ENCODE peak calls at places on chromosomes 1 and 21, in five cellular contexts. One of them, this sample, is unnamed.

GRCh38 chr21:33206771-33207290 is 22.9 kb upstream of the IFNAR2 start:
- DNase-seq in K562: no peak
- DNase-seq in stomach: no peak
- DNase-seq in A549: no peak
- DNase-seq in ovary: no peak
- DNase-seq in this sample: no peak

GRCh38 chr1:202698276-202698675 is 12.0 kb downstream of the SYT2 start:
- DNase-seq in K562: no peak
- DNase-seq in stomach: no peak
- DNase-seq in A549: no peak
- DNase-seq in ovary: no peak
- DNase-seq in this sample: no peak

GRCh38 chr1:246526380-246526779 is 19.3 kb upstream of the SMYD3 start:
- DNase-seq in K562: no peak
- DNase-seq in stomach: no peak
- DNase-seq in A549: no peak
- DNase-seq in ovary: no peak
- DNase-seq in this sample: no peak

GRCh38 chr1:43861985-43862735 is 71.4 kb upstream of the ARTN start:
- DNase-seq in K562: no peak
- DNase-seq in stomach: no peak
- DNase-seq in A549: no peak
- DNase-seq in ovary: no peak
- DNase-seq in this sample: no peak

GRCh38 chr1:186806477-186806876 is 22.3 kb upstream of the PLA2G4A start:
- DNase-seq in K562: no peak
- DNase-seq in stomach: no peak
- DNase-seq in A549: peak
- DNase-seq in ovary: no peak
- DNase-seq in this sample: no peak

GRCh38 chr1:22889213-22889827 is 83.3 kb downstream of the LACTBL1 start:
- DNase-seq in K562: peak
- DNase-seq in stomach: no peak
- DNase-seq in A549: peak
- DNase-seq in ovary: peak
- DNase-seq in this sample: no peak

GRCh38 chr1:102942324-102942723 is 166.0 kb downstream of the COL11A1 start:
- DNase-seq in K562: no peak
- DNase-seq in stomach: no peak
- DNase-seq in A549: no peak
- DNase-seq in ovary: no peak
- DNase-seq in this sample: no peak

GRCh38 chr1:81179239-81179638 is 621.5 kb upstream of the ADGRL2 start:
- DNase-seq in K562: no peak
- DNase-seq in stomach: no peak
- DNase-seq in A549: peak
- DNase-seq in ovary: no peak
- DNase-seq in this sample: no peak

GRCh38 chr1:38208720-38209632 is 162.4 kb upstream of the POU3F1 start:
- DNase-seq in K562: no peak
- DNase-seq in stomach: no peak
- DNase-seq in A549: no peak
- DNase-seq in ovary: no peak
- DNase-seq in this sample: no peak

GRCh38 chr1:59738591-59739015 is 76.1 kb upstream of the HOOK1 start:
- DNase-seq in K562: no peak
- DNase-seq in stomach: no peak
- DNase-seq in A549: no peak
- DNase-seq in ovary: no peak
- DNase-seq in this sample: no peak

GRCh38 chr21:33360281-33360680 is 35.5 kb downstream of the IFNAR1 start:
- DNase-seq in K562: no peak
- DNase-seq in stomach: no peak
- DNase-seq in A549: no peak
- DNase-seq in ovary: peak
- DNase-seq in this sample: no peak

GRCh38 chr1:112992780-112993179 is 36.8 kb upstream of the SLC16A1 start:
- DNase-seq in K562: no peak
- DNase-seq in stomach: no peak
- DNase-seq in A549: no peak
- DNase-seq in ovary: no peak
- DNase-seq in this sample: no peak

GRCh38 chr1:33612877-33613487 is 140.5 kb downstream of the ZSCAN20 start:
- DNase-seq in K562: peak
- DNase-seq in stomach: peak
- DNase-seq in A549: peak
- DNase-seq in ovary: peak
- DNase-seq in this sample: peak

GRCh38 chr1:12078938-12079861 is 16.1 kb downstream of the TNFRSF8 start:
- DNase-seq in K562: peak
- DNase-seq in stomach: no peak
- DNase-seq in A549: peak
- DNase-seq in ovary: peak
- DNase-seq in this sample: peak

GRCh38 chr1:17485280-17485679 is 45.8 kb upstream of the RCC2 start:
- DNase-seq in K562: peak
- DNase-seq in stomach: peak
- DNase-seq in A549: peak
- DNase-seq in ovary: no peak
- DNase-seq in this sample: no peak

GRCh38 chr1:150554086-150554452 is 4.9 kb downstream of the ADAMTSL4 start:
- DNase-seq in K562: no peak
- DNase-seq in stomach: no peak
- DNase-seq in A549: no peak
- DNase-seq in ovary: peak
- DNase-seq in this sample: no peak

GRCh38 chr1:106944721-106945120 is 111.8 kb upstream of the PRMT6 start:
- DNase-seq in K562: no peak
- DNase-seq in stomach: no peak
- DNase-seq in A549: no peak
- DNase-seq in ovary: no peak
- DNase-seq in this sample: no peak

GRCh38 chr21:44582980-44583799 is 2.8 kb upstream of the KRTAP10-5 start:
- DNase-seq in K562: no peak
- DNase-seq in stomach: no peak
- DNase-seq in A549: no peak
- DNase-seq in ovary: peak
- DNase-seq in this sample: no peak

GRCh38 chr1:53130878-53131589 is 11.4 kb downstream of the SLC1A7 start:
- DNase-seq in K562: no peak
- DNase-seq in stomach: no peak
- DNase-seq in A549: no peak
- DNase-seq in ovary: peak
- DNase-seq in this sample: no peak

GRCh38 chr1:234488954-234489691 is 10.1 kb upstream of the TARBP1 start:
- DNase-seq in K562: no peak
- DNase-seq in stomach: no peak
- DNase-seq in A549: no peak
- DNase-seq in ovary: no peak
- DNase-seq in this sample: no peak

GRCh38 chr1:15403962-15404580 is 5.6 kb upstream of the EFHD2 start:
- DNase-seq in K562: no peak
- DNase-seq in stomach: no peak
- DNase-seq in A549: no peak
- DNase-seq in ovary: no peak
- DNase-seq in this sample: no peak

GRCh38 chr1:93344886-93345632 is 648 bp upstream of the DR1 start:
- DNase-seq in K562: no peak
- DNase-seq in stomach: no peak
- DNase-seq in A549: no peak
- DNase-seq in ovary: no peak
- DNase-seq in this sample: no peak

GRCh38 chr1:89095737-89096136 is 30.2 kb downstream of the GBP2 start:
- DNase-seq in K562: no peak
- DNase-seq in stomach: no peak
- DNase-seq in A549: no peak
- DNase-seq in ovary: no peak
- DNase-seq in this sample: no peak

GRCh38 chr21:44701541-44701940 is 4.6 kb downstream of the KRTAP10-12 start:
- DNase-seq in K562: no peak
- DNase-seq in stomach: no peak
- DNase-seq in A549: no peak
- DNase-seq in ovary: no peak
- DNase-seq in this sample: no peak

GRCh38 chr1:72397786-72398185 is 115.4 kb upstream of the NEGR1 start:
- DNase-seq in K562: no peak
- DNase-seq in stomach: no peak
- DNase-seq in A549: no peak
- DNase-seq in ovary: no peak
- DNase-seq in this sample: no peak

GRCh38 chr1:55474168-55474786 is 259.1 kb upstream of the USP24 start:
- DNase-seq in K562: peak
- DNase-seq in stomach: no peak
- DNase-seq in A549: peak
- DNase-seq in ovary: no peak
- DNase-seq in this sample: no peak

GRCh38 chr1:170594227-170594626 is 62.3 kb downstream of the GORAB start:
- DNase-seq in K562: no peak
- DNase-seq in stomach: no peak
- DNase-seq in A549: no peak
- DNase-seq in ovary: no peak
- DNase-seq in this sample: no peak

GRCh38 chr1:52904590-52905375 is 16.8 kb downstream of the ECHDC2 start:
- DNase-seq in K562: peak
- DNase-seq in stomach: peak
- DNase-seq in A549: peak
- DNase-seq in ovary: no peak
- DNase-seq in this sample: no peak

GRCh38 chr1:230930986-230931385 is 47.7 kb downstream of the TTC13 start:
- DNase-seq in K562: no peak
- DNase-seq in stomach: no peak
- DNase-seq in A549: no peak
- DNase-seq in ovary: no peak
- DNase-seq in this sample: no peak

GRCh38 chr1:119327436-119328155 is 41.0 kb upstream of the HAO2 start:
- DNase-seq in K562: no peak
- DNase-seq in stomach: peak
- DNase-seq in A549: no peak
- DNase-seq in ovary: no peak
- DNase-seq in this sample: no peak
- TF ChIP-seq CTCF in K562: peak
- TF ChIP-seq CTCF in stomach: no peak
- TF ChIP-seq CTCF in A549: no peak
- TF ChIP-seq CTCF in ovary: no peak
- TF ChIP-seq CTCF in this sample: no peak

DNA sequence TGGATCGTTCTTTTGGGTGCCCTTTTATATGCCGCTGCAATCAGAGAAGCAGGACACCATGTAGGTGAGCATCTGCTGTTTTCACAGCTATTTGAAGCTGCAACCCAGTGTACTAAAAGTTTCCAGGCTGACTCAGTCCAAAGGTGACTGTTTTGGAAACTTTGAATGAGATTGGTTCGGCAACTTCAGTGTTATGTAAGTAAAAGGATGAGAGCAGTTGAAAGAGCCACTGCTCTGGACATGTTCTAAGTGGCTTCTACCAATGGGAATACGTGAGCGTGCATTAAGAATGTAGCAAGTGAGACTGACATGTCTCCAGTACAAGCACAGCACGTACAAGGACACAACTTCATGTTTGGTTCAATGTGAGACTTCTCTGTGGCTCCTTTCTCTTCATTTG is 55.6 kb downstream of the DDR2 start:
- DNase-seq in K562: no peak
- DNase-seq in stomach: no peak
- DNase-seq in A549: no peak
- DNase-seq in ovary: no peak
- DNase-seq in this sample: no peak
- TF ChIP-seq EP300 in K562: no peak
- TF ChIP-seq EP300 in stomach: no peak
- TF ChIP-seq EP300 in A549: no peak
- TF ChIP-seq EP300 in ovary: no peak
- TF ChIP-seq EP300 in this sample: no peak

GRCh38 chr1:221200464-221200863 is 321.2 kb downstream of the HLX start:
- DNase-seq in K562: no peak
- DNase-seq in stomach: no peak
- DNase-seq in A549: no peak
- DNase-seq in ovary: no peak
- DNase-seq in this sample: no peak

GRCh38 chr1:221206076-221206475 is 326.8 kb downstream of the HLX start:
- DNase-seq in K562: no peak
- DNase-seq in stomach: no peak
- DNase-seq in A549: no peak
- DNase-seq in ovary: no peak
- DNase-seq in this sample: no peak

GRCh38 chr1:221201773-221202172 is 322.5 kb downstream of the HLX start:
- DNase-seq in K562: no peak
- DNase-seq in stomach: no peak
- DNase-seq in A549: no peak
- DNase-seq in ovary: no peak
- DNase-seq in this sample: no peak

GRCh38 chr1:221204055-221204833 is 325.0 kb downstream of the HLX start:
- DNase-seq in K562: no peak
- DNase-seq in stomach: no peak
- DNase-seq in A549: no peak
- DNase-seq in ovary: no peak
- DNase-seq in this sample: no peak

GRCh38 chr1:221203224-221204054 is 324.2 kb downstream of the HLX start:
- DNase-seq in K562: peak
- DNase-seq in stomach: peak
- DNase-seq in A549: peak
- DNase-seq in ovary: peak
- DNase-seq in this sample: peak
- TF ChIP-seq CTCF in K562: peak
- TF ChIP-seq CTCF in stomach: peak
- TF ChIP-seq CTCF in A549: peak
- TF ChIP-seq CTCF in ovary: no peak
- TF ChIP-seq CTCF in this sample: peak

DNA sequence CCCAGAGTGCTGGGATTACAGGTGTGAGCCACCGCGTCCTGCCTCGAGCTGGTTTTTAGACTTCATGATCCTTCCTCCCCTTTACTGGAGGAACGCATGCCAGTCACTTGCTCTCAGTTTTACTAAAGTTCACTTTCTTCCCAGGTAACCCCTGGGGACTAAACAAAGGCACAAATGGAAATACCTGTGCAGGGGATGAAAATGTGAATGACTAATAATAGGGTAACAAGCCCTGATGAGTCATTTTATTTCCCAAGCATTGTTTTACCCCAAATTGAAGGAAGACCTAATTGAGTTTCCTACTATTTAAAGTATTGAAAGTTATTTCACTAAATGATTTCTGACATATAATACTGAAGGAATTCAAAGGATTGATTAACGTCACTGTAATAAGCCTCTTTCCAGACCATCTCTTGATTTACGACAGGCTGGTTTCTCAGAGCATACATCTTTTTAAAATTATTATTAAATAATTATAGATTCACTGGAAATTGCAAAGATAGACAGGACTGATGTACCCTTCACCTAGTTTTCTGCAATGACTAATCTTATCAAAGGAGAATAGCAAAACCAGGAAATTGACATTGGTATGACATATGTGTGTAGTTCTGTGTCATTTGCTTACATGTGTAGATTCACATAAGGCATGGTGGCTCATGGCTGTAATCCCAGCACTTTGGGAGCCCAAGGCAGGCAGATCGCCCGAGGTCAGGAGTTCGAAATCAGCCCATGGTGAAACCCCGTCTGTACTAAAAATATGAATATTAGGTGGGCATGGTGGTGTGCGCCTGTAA is 53.2 kb upstream of the SOD1 start:
- DNase-seq in K562: no peak
- DNase-seq in stomach: no peak
- DNase-seq in A549: no peak
- DNase-seq in ovary: no peak
- DNase-seq in this sample: no peak
- TF ChIP-seq EP300 in K562: no peak
- TF ChIP-seq EP300 in stomach: no peak
- TF ChIP-seq EP300 in A549: no peak
- TF ChIP-seq EP300 in ovary: no peak
- TF ChIP-seq EP300 in this sample: no peak

GRCh38 chr1:185670187-185670627 is 64.0 kb upstream of the HMCN1 start:
- DNase-seq in K562: no peak
- DNase-seq in stomach: peak
- DNase-seq in A549: peak
- DNase-seq in ovary: peak
- DNase-seq in this sample: no peak
- TF ChIP-seq CTCF in K562: peak
- TF ChIP-seq CTCF in stomach: peak
- TF ChIP-seq CTCF in A549: peak
- TF ChIP-seq CTCF in ovary: peak
- TF ChIP-seq CTCF in this sample: peak

This sample was measured in tibial nerve.